ENCODE peak calls at places on chromosomes 3 and 15, in five cellular contexts. E is gastrocnemius medialis, R is uterus, K is A549, O is suprapubic skin. V is an unnamed sample. For H3K4me1, the result is how much of the 10 kb centered on the place peaks cover.

GRCh38 chr3:78737988-78738387 is 1029.8 kb downstream of the ROBO1 start:
- DNase-seq in E (no peak), R (no peak), O (no peak), K (no peak), V (peak)

GRCh38 chr3:179020112-179020511 is 51.5 kb downstream of the ZMAT3 start:
- DNase-seq in R (no peak), O (no peak), E (no peak), K (no peak), V (no peak)

GRCh38 chr3:36219398-36219797 is 160.9 kb upstream of the STAC start:
- DNase-seq in R (no peak), E (no peak), O (no peak), K (no peak), V (no peak)

GRCh38 chr3:183815951-183816475 is 9.4 kb downstream of the MAP6D1 start:
- DNase-seq in O (no peak), K (no peak), R (no peak), E (no peak), V (no peak)

GRCh38 chr3:43995078-43995928 is 246.4 kb upstream of the TOPAZ1 start:
- DNase-seq in R (no peak), K (no peak), O (no peak), E (no peak), V (no peak)

GRCh38 chr15:97235285-97235985 is 725.1 kb upstream of the ARRDC4 start:
- DNase-seq in E (peak), O (no peak), R (peak), K (peak), V (peak)

GRCh38 chr3:42804831-42805821 is 836 bp upstream of the HIGD1A start:
- DNase-seq in E (peak), R (peak), O (no peak), K (no peak), V (no peak)

GRCh38 chr3:87503901-87504498 is 227.6 kb upstream of the POU1F1 start:
- DNase-seq in K (peak), O (no peak), E (no peak), R (no peak), V (peak)

GRCh38 chr3:192817053-192817452 is 89.7 kb upstream of the FGF12 start:
- DNase-seq in K (no peak), R (no peak), E (no peak), O (no peak), V (no peak)

GRCh38 chr3:175743733-175744400 is 884.7 kb downstream of the NAALADL2 start:
- DNase-seq in E (no peak), K (peak), R (no peak), O (no peak), V (no peak)

GRCh38 chr3:195807681-195808121 is 4.0 kb downstream of the MUC4 start:
- DNase-seq in O (no peak), R (no peak), K (no peak), E (no peak), V (no peak)

GRCh38 chr15:82132742-82133141 is 86.9 kb upstream of the MEX3B start:
- DNase-seq in O (no peak), E (no peak), K (peak), R (no peak), V (no peak)

GRCh38 chr3:41026394-41027177 is 172.7 kb upstream of the CTNNB1 start:
- DNase-seq in K (peak), O (no peak), E (peak), R (peak), V (peak)

GRCh38 chr3:183937601-183938286 is 53.1 kb upstream of the PARL start:
- DNase-seq in O (no peak), E (no peak), R (no peak), K (no peak), V (no peak)

GRCh38 chr3:67578416-67578815 is 76.0 kb downstream of the SUCLG2 start:
- DNase-seq in O (no peak), E (no peak), R (no peak), K (no peak), V (no peak)

GRCh38 chr3:9915252-9916141 is 1.4 kb upstream of the IL17RC start:
- DNase-seq in E (peak), R (peak), O (peak), K (no peak), V (peak)

GRCh38 chr3:104460477-104461406 is 906.0 kb upstream of the ALCAM start:
- DNase-seq in E (no peak), K (no peak), O (no peak), R (no peak), V (no peak)

GRCh38 chr3:72345980-72346379 is 502.3 kb downstream of the SHQ1 start:
- DNase-seq in R (no peak), K (no peak), E (no peak), O (peak), V (no peak)

GRCh38 chr15:34147371-34148140 is 45.7 kb downstream of the PGBD4 start:
- DNase-seq in E (no peak), K (peak), R (no peak), O (no peak), V (no peak)

GRCh38 chr3:94076055-94076454 is 13.2 kb downstream of the NSUN3 start:
- DNase-seq in K (no peak), R (no peak), O (no peak), E (no peak), V (no peak)

GRCh38 chr15:80777836-80778620 is 1.1 kb upstream of the CEMIP start:
- DNase-seq in E (no peak), R (no peak), O (no peak), K (no peak), V (no peak)

GRCh38 chr3:64928683-64929082 is 240.9 kb upstream of the ADAMTS9 start:
- DNase-seq in E (no peak), R (no peak), K (no peak), O (no peak), V (no peak)

GRCh38 chr3:78178740-78179139 is 1138.8 kb downstream of the ROBO2 start:
- DNase-seq in K (no peak), R (no peak), O (no peak), E (no peak), V (no peak)

GRCh38 chr3:183371672-183371968 is 56.8 kb downstream of the MCF2L2 start:
- DNase-seq in R (no peak), K (no peak), O (no peak), E (no peak), V (no peak)

GRCh38 chr3:68055238-68055637 is 400.8 kb upstream of the SUCLG2 start:
- DNase-seq in O (no peak), K (no peak), R (no peak), E (no peak), V (no peak)

GRCh38 chr15:97661796-97662195 is 298.7 kb upstream of the ARRDC4 start:
- DNase-seq in R (no peak), E (no peak), K (no peak), O (no peak), V (no peak)

GRCh38 chr3:153221748-153222162 is 59.7 kb downstream of the RAP2B start:
- DNase-seq in K (no peak), R (peak), E (peak), O (no peak), V (peak)

GRCh38 chr3:141450727-141451378 is 36.0 kb upstream of the RASA2 start:
- DNase-seq in O (no peak), K (no peak), E (no peak), R (no peak), V (no peak)

GRCh38 chr3:141454055-141454454 is 32.8 kb upstream of the RASA2 start:
- DNase-seq in O (no peak), E (no peak), R (no peak), K (no peak), V (no peak)

GRCh38 chr3:141452773-141453172 is 34.1 kb upstream of the RASA2 start:
- DNase-seq in K (no peak), E (no peak), O (no peak), R (no peak), V (no peak)

GRCh38 chr3:141449424-141449823 is 37.4 kb upstream of the RASA2 start:
- DNase-seq in K (no peak), O (no peak), E (no peak), R (no peak), V (no peak)

GRCh38 chr3:141452045-141452444 is 34.8 kb upstream of the RASA2 start:
- DNase-seq in E (no peak), R (no peak), O (no peak), K (peak), V (peak)
- H3K4me1 ChIP-seq in E (under half), R (under half), O (under half), K (under half), V (under half)

DNA sequence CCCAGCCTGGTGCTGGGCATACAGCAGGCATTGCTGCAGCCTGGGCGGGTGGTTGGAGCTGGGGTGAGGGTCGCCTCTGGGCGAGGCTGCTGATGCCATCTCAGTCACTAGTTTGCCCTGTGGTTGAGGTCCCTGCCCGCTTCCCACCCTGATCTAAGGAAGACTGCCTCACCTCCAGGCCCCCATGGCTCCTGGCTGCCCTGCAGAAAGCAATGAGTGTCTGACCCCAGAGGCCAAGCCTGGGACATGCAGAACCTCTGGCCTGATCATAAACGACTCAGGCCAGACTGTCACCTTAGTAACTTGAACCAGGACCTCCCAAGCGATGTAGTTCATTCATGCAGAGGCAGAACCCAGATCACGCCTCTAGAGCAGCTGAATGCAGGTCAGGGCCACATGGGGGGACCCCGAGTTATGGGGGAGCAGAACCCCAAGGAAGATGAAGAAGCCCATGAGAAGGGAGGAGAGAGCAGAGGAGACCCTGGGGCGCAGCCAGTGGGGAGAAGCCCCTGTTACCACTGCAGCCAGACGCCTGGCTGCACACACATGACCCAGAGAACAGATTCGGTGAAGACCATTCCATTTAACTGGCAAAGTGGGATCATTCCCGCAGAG is 213.9 kb downstream of the TBC1D2B start:
- DNase-seq in O (peak), K (no peak), E (no peak), R (no peak), V (no peak)
- H3K27ac ChIP-seq in O (no peak), K (no peak), E (no peak), R (no peak), V (no peak)

GRCh38 chr3:177195242-177195940 is 1.9 kb downstream of the TBL1XR1 start:
- DNase-seq in K (peak), E (peak), O (no peak), R (peak), V (peak)
- H3K4me1 ChIP-seq in K (under half), E (under half), O (half or more), R (under half), V (under half)

GRCh38 chr3:69105320-69105719 is 17.1 kb downstream of the LMOD3 start:
- DNase-seq in E (no peak), R (no peak), K (no peak), O (no peak), V (no peak)
- H3K27ac ChIP-seq in E (peak), R (no peak), K (no peak), O (no peak), V (no peak)

GRCh38 chr3:58387650-58388546 is 45.7 kb downstream of the PDHB start:
- DNase-seq in O (no peak), K (no peak), E (no peak), R (no peak), V (no peak)
- H3K4me1 ChIP-seq in O (under half), K (under half), E (under half), R (under half), V (under half)

GRCh38 chr3:172235698-172236097 is 196.3 kb downstream of the FNDC3B start:
- DNase-seq in O (no peak), K (no peak), R (no peak), E (no peak), V (no peak)
- H3K27ac ChIP-seq in O (no peak), K (no peak), R (no peak), E (no peak), V (no peak)

GRCh38 chr3:150124142-150124541 is 153.4 kb upstream of the PFN2 start:
- DNase-seq in O (no peak), E (no peak), K (no peak), R (no peak), V (no peak)

GRCh38 chr3:150129181-150129580 is 158.5 kb upstream of the PFN2 start:
- DNase-seq in R (no peak), O (no peak), K (no peak), E (no peak), V (peak)

GRCh38 chr3:150130404-150131100 is 159.9 kb upstream of the PFN2 start:
- DNase-seq in R (no peak), O (no peak), E (no peak), K (no peak), V (no peak)

GRCh38 chr3:150127011-150127490 is 156.4 kb upstream of the PFN2 start:
- DNase-seq in O (no peak), R (no peak), E (no peak), K (no peak), V (no peak)

DNA sequence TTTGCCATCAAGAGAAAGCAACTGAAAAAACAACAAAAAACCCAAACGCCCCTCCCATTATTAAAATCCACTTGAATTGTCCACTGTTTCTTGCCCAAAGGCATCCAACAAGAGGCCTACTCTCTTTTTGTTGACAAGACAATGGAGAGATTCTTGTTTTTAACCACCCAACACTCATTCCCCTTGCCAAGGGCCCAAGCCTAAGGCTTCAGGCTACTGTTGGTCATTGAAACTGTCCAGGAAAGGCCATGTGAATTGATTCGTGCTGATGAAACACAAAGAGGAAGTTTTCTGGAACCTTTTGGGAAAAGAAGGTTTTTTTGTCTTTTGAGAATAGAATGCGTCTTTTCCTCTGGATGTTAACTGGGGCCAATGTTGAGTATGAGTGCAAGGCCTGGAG is 157.4 kb upstream of the PFN2 start:
- DNase-seq in E (no peak), R (no peak), K (no peak), O (no peak), V (no peak)
- H3K4me1 ChIP-seq in E (under half), R (under half), K (under half), O (under half), V (under half)

GRCh38 chr3:143736651-143737050 is 111.6 kb downstream of the SLC9A9 start:
- DNase-seq in E (no peak), O (no peak), R (no peak), K (no peak), V (no peak)
- H3K27ac ChIP-seq in E (no peak), O (no peak), R (no peak), K (no peak), V (no peak)

GRCh38 chr3:57948782-57949242 is 59.4 kb upstream of the FLNB start:
- DNase-seq in R (peak), K (no peak), E (no peak), O (no peak), V (peak)

GRCh38 chr3:57949344-57949743 is 58.9 kb upstream of the FLNB start:
- DNase-seq in O (no peak), E (no peak), K (no peak), R (peak), V (no peak)

GRCh38 chr3:57948080-57948671 is 60.0 kb upstream of the FLNB start:
- DNase-seq in R (no peak), E (no peak), O (no peak), K (no peak), V (no peak)

GRCh38 chr3:57951106-57951882 is 56.9 kb upstream of the FLNB start:
- DNase-seq in K (peak), E (peak), R (peak), O (peak), V (peak)

DNA sequence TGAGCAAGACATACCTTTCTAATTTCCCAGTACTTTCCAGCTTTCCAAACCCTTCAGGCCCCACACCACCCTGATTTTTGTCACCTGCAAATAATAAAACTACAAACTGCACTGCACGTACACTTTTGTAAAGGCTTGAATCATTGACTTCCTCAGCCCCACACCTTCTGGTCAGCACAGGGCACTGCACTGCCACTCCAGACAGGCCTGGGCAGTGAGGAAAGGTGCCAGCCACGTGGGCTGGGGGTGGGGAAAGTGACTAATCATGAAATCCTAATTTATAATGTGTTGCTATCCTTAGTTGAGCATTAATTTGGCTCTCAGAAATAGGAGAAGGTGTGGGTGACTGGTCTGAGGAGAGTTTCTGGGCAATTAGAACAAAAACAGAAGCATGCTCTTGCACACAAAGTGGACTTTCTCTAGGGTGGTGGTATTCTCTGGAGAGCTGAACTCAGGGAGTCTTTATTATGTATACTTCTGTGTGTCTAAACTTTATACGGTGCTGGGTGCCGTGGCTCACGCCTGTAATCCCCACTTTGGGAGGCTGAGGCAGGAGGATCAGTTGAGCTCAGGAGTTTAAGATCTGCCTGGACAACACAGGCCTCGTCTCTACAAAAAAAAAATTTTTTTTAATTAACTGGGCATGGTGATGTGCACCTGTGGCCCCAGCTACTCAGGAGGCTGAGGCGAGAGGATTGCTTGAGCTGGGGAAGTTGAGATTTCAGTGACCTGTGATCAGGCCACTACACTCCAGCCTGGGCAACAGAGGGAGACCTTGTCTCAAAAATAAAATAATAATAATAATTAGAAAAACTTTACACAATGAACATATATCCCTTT is 58.2 kb upstream of the FLNB start:
- DNase-seq in K (peak), E (peak), O (no peak), R (peak), V (no peak)
- H3K4me1 ChIP-seq in K (under half), E (under half), O (under half), R (under half), V (under half)